ENCODE peak calls at places on chromosomes 2 and 18, in eight cellular contexts. Z is immature natural killer cell; Y is stimulated activated CD8-positive, alpha-beta memory T cell treated with anti-CD3 and anti-CD28 coated beads, Interleukin-12 subunit alpha, Interleukin-12 subunit beta, amount 100 ng/mL, for 4 hours; L is GM04503; K is iris pigment epithelial cell; T is NCI-H510A treated with DMSO at 0.1 percent for 48 hours; D is HT-29; U is small intestine. Q is an unnamed sample.

GRCh38 chr18:26970637-26971036 is 105.1 kb upstream of the AQP4 start:
- DNase-seq in Z (no peak), Y (no peak), L (no peak), K (no peak), T (no peak), D (no peak), U (no peak), Q (no peak)

GRCh38 chr2:20304411-20304810 is 46.2 kb downstream of the PUM2 start:
- DNase-seq in Z (no peak), Y (no peak), L (no peak), K (peak; percentile 58), T (no peak), D (no peak), U (no peak), Q (no peak)

GRCh38 chr2:60945341-60945740 is 64.0 kb downstream of the REL start:
- DNase-seq in Z (no peak), Y (no peak), L (no peak), K (no peak), T (peak; percentile 53), D (no peak), U (no peak), Q (no peak)

GRCh38 chr2:26033270-26033768 is 565 bp upstream of the RAB10 start:
- DNase-seq in Z (no peak), Y (no peak), L (no peak), K (peak; percentile 84), T (peak; percentile 93), D (peak; percentile 90), U (peak; percentile 80), Q (no peak)

GRCh38 chr18:64245461-64245860 is 96.6 kb upstream of the LINC00305 start:
- DNase-seq in Z (no peak), Y (no peak), L (no peak), K (no peak), T (no peak), D (no peak), U (no peak), Q (no peak)

GRCh38 chr2:199982444-199982843 is 27.1 kb downstream of the MAIP1 start:
- DNase-seq in Z (no peak), Y (no peak), L (no peak), K (no peak), T (no peak), D (no peak), U (no peak), Q (no peak)

GRCh38 chr2:84717302-84717701 is 163.6 kb downstream of the TRABD2A start:
- DNase-seq in Z (no peak), Y (no peak), L (no peak), K (no peak), T (peak; percentile 15), D (no peak), U (no peak), Q (no peak)

GRCh38 chr2:168663993-168664392 is 138.4 kb upstream of the NOSTRIN start:
- DNase-seq in Z (no peak), Y (no peak), L (no peak), K (peak; percentile 53), T (no peak), D (no peak), U (no peak), Q (no peak)

GRCh38 chr2:149329470-149330126 is 789 bp upstream of the LYPD6 start:
- DNase-seq in Z (no peak), Y (no peak), L (no peak), K (peak; percentile 43), T (peak; percentile 67), D (peak; percentile 74), U (peak; percentile 77), Q (peak; percentile 7)

GRCh38 chr2:120246546-120247300 is 5.9 kb upstream of the RALB start:
- DNase-seq in Z (no peak), Y (no peak), L (no peak), K (no peak), T (peak; percentile 92), D (no peak), U (no peak), Q (no peak)

GRCh38 chr2:42929985-42930581 is 137.7 kb upstream of the HAAO start:
- DNase-seq in Z (no peak), Y (no peak), L (no peak), K (peak; percentile 75), T (no peak), D (no peak), U (no peak), Q (no peak)

GRCh38 chr2:42639340-42640077 is 71.1 kb downstream of the MTA3 start:
- DNase-seq in Z (no peak), Y (no peak), L (no peak), K (no peak), T (no peak), D (no peak), U (no peak), Q (no peak)

GRCh38 chr2:234795272-234795920 is 156.4 kb upstream of the SH3BP4 start:
- DNase-seq in Z (no peak), Y (no peak), L (peak; percentile 39), K (peak; percentile 21), T (no peak), D (no peak), U (no peak), Q (no peak)

GRCh38 chr2:5007596-5007995 is 684.6 kb upstream of the SOX11 start:
- DNase-seq in Z (no peak), Y (no peak), L (no peak), K (no peak), T (no peak), D (no peak), U (no peak), Q (no peak)

GRCh38 chr2:236882074-236882473 is 203.6 kb upstream of the COPS8 start:
- DNase-seq in Z (no peak), Y (no peak), L (no peak), K (no peak), T (no peak), D (no peak), U (no peak), Q (no peak)

GRCh38 chr18:25830787-25831186 is 259.6 kb downstream of the SS18 start:
- DNase-seq in Z (no peak), Y (no peak), L (peak; percentile 36), K (peak; percentile 81), T (no peak), D (no peak), U (no peak), Q (no peak)

GRCh38 chr2:7577769-7578168 is 660.6 kb downstream of the RNF144A start:
- DNase-seq in Z (no peak), Y (no peak), L (no peak), K (no peak), T (no peak), D (no peak), U (no peak), Q (no peak)

Q was measured in germinal center.